ENCODE peak calls at places on chromosomes 7 and 10, in nine cellular contexts. D is neuronal stem cell, R is cardiac muscle cell, N is aorta, L is brain microvascular endothelial cell, I is suprapubic skin, T is testis, O is heart right ventricle, H is OCI-LY7. Q is an unnamed sample.
A peak's percentile ranks its signal among the peaks of the same experiment; 100 is the strongest.

GRCh38 chr7:139852482-139852845 is 23.4 kb downstream of the TBXAS1 start:
- DNase-seq in I (no peak), H (no peak), T (no peak), R (no peak), N (no peak), L (no peak), O (no peak), D (no peak), Q (no peak)

GRCh38 chr10:57786850-57787750 is 480.6 kb downstream of the IPMK start:
- DNase-seq in L (no peak), N (no peak), O (no peak), T (no peak), I (no peak), H (no peak), R (no peak), D (no peak), Q (no peak)

GRCh38 chr7:47609803-47610452 is 28.0 kb upstream of the TNS3 start:
- DNase-seq in I (no peak), N (no peak), L (peak; percentile 14), R (no peak), D (no peak), O (no peak), T (peak; percentile 38), H (no peak), Q (no peak)

GRCh38 chr7:140060243-140060630 is 2.5 kb downstream of the PARP12 start:
- DNase-seq in N (no peak), R (no peak), D (no peak), O (no peak), I (no peak), T (no peak), L (no peak), H (no peak), Q (no peak)

GRCh38 chr7:117741962-117742361 is 131.3 kb downstream of the CTTNBP2 start:
- DNase-seq in I (no peak), N (no peak), L (no peak), O (no peak), T (no peak), D (no peak), H (no peak), R (no peak), Q (no peak)

GRCh38 chr7:105642264-105642663 is 61.0 kb upstream of the EFCAB10 start:
- DNase-seq in R (no peak), I (no peak), L (no peak), H (no peak), D (no peak), O (no peak), T (no peak), N (no peak), Q (no peak)

GRCh38 chr7:4794591-4795350 is 19.3 kb downstream of the AP5Z1 start:
- DNase-seq in O (no peak), N (no peak), D (no peak), L (peak; percentile 51), T (no peak), H (no peak), I (no peak), R (no peak), Q (no peak)

GRCh38 chr10:47165711-47166404 is 134.1 kb upstream of the GDF10 start:
- DNase-seq in R (no peak), N (peak; percentile 87), H (no peak), L (peak; percentile 94), I (peak; percentile 88), T (peak; percentile 36), O (peak; percentile 71), D (no peak), Q (no peak)

GRCh38 chr10:31374146-31374696 is 55.2 kb downstream of the ZEB1 start:
- DNase-seq in O (no peak), N (no peak), D (no peak), T (no peak), L (no peak), H (no peak), R (no peak), I (no peak), Q (no peak)

GRCh38 chr7:134293029-134293740 is 23.5 kb downstream of the SLC35B4 start:
- DNase-seq in L (no peak), O (no peak), H (peak; percentile 96), N (no peak), I (no peak), R (no peak), T (peak; percentile 27), D (no peak), Q (no peak)

GRCh38 chr7:103447073-103447960 is 1.3 kb upstream of the SLC26A5 start:
- DNase-seq in D (peak; percentile 54), I (no peak), R (peak; percentile 76), T (peak; percentile 77), L (peak; percentile 46), O (peak; percentile 16), N (no peak), H (peak; percentile 38), Q (no peak)

GRCh38 chr7:108330237-108330636 is 126.0 kb downstream of the NRCAM start:
- DNase-seq in T (no peak), H (no peak), R (no peak), N (no peak), D (no peak), O (no peak), I (no peak), L (no peak), Q (no peak)

GRCh38 chr7:13745530-13745929 is 243.9 kb downstream of the ETV1 start:
- DNase-seq in I (no peak), N (no peak), R (no peak), H (no peak), T (no peak), L (no peak), O (no peak), D (no peak), Q (no peak)

GRCh38 chr7:135509589-135509838 is 388 bp downstream of the CNOT4 start:
- DNase-seq in N (no peak), D (no peak), R (no peak), T (no peak), H (no peak), I (no peak), O (no peak), L (no peak), Q (no peak)

GRCh38 chr10:74058071-74058470 is 60.2 kb downstream of the VCL start:
- DNase-seq in H (peak; percentile 29), I (no peak), N (no peak), L (no peak), R (no peak), O (no peak), D (no peak), T (no peak), Q (no peak)

GRCh38 chr10:131250454-131251145 is 60.9 kb downstream of the TCERG1L start:
- DNase-seq in L (no peak), N (peak; percentile 57), R (peak; percentile 28), D (no peak), H (no peak), I (no peak), T (no peak), O (no peak), Q (no peak)

GRCh38 chr10:86956195-86956840 is 1.1 kb downstream of the MMRN2 start:
- DNase-seq in H (no peak), N (peak; percentile 59), O (no peak), R (no peak), L (no peak), I (no peak), D (no peak), T (no peak), Q (no peak)

GRCh38 chr7:51262796-51263519 is 53.7 kb downstream of the COBL start:
- DNase-seq in I (no peak), O (no peak), D (no peak), N (no peak), T (no peak), R (no peak), H (no peak), L (no peak), Q (no peak)

GRCh38 chr7:151505836-151506468 is 13.7 kb downstream of the RHEB start:
- DNase-seq in D (no peak), L (no peak), N (no peak), T (no peak), O (no peak), H (no peak), I (no peak), R (no peak), Q (no peak)

GRCh38 chr10:91127341-91128082 is 93.0 kb upstream of the PCGF5 start:
- DNase-seq in D (no peak), L (no peak), I (no peak), O (no peak), N (no peak), H (no peak), R (peak; percentile 49), T (no peak), Q (no peak)

GRCh38 chr10:55476129-55476528 is 675.1 kb upstream of the PCDH15 start:
- DNase-seq in L (no peak), T (no peak), H (no peak), O (no peak), N (no peak), R (no peak), D (no peak), I (no peak), Q (no peak)
- H3K27ac ChIP-seq in L (no peak overlapping the region), T (no peak overlapping the region), H (no peak overlapping the region), O (no peak overlapping the region), N (no peak overlapping the region), R (no peak overlapping the region), D (no peak overlapping the region), I (no peak overlapping the region), Q (no peak overlapping the region)

GRCh38 chr7:80922254-80923049 is 3.6 kb upstream of the SEMA3C start:
- DNase-seq in R (no peak), L (no peak), I (no peak), T (no peak), D (no peak), N (no peak), H (no peak), O (no peak), Q (no peak)
- H3K27ac ChIP-seq in R (no peak overlapping the region), L (no peak overlapping the region), I (no peak overlapping the region), T (no peak overlapping the region), D (no peak overlapping the region), N (no peak overlapping the region), H (no peak overlapping the region), O (no peak overlapping the region), Q (no peak overlapping the region)

DNA sequence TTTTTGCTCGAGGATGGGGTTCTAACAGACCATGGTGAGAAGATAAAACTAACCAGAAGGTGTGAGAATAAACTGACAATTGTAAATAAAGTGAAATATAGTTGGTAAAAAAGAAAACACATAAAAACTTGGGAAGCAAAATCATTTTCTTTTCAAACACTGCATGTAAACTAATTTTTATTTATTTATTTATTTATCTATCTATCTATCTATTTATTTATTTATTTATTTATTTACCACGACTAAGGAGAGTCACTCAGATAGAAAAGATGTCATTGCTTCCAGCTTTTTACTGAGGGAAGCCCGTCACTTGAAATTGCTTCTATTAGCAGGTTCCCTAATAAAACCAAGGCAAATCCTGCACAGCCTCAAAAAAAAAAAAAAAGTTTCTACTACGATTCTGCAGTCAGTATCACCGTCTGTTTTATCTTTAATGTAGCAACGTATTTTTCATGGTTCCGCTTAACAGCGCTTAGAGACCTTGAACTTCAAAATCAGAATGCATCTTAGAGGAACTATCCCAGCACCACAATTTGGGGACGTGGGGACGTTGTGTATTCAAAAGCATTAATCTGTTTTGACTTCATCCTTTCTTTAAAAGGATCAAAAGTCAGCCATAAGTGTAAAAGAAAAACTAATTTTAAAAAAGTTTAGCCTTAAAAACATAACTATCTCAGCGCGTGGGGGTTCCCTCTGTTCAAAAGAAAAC is 33.2 kb upstream of the EBLN1 start:
- DNase-seq in H (no peak), T (no peak), R (no peak), L (no peak), D (no peak), O (no peak), I (no peak), N (no peak), Q (no peak)
- H3K27ac ChIP-seq in H (no peak overlapping the region), T (peak overlapping the region; percentile 99), R (no peak overlapping the region), L (no peak overlapping the region), D (no peak overlapping the region), O (peak overlapping the region; percentile 98), I (peak overlapping the region; percentile 97), N (no peak overlapping the region), Q (peak overlapping the region; percentile 98)

GRCh38 chr10:61978965-61979364 is 77.5 kb downstream of the ARID5B start:
- DNase-seq in T (no peak), O (peak; percentile 40), D (no peak), R (no peak), H (no peak), L (no peak), N (no peak), I (no peak), Q (no peak)
- H3K27ac ChIP-seq in T (no peak overlapping the region), O (peak overlapping the region; percentile 32), D (no peak overlapping the region), R (no peak overlapping the region), H (no peak overlapping the region), L (no peak overlapping the region), N (no peak overlapping the region), I (no peak overlapping the region), Q (no peak overlapping the region)

Q was measured in substantia nigra.